ENCODE peak calls at places on chromosome 14, in seven cellular contexts. O, H, N, K, I, P and B are unnamed samples.

GRCh38 chr14:66965831-66966230 is 223.4 kb upstream of the GARIN2 start:
- DNase-seq in O (peak), P (no peak), I (no peak), K (no peak), H (no peak), N (no peak), B (no peak)

GRCh38 chr14:74077401-74077800 is 6.9 kb downstream of the ALDH6A1 start:
- DNase-seq in N (no peak), O (no peak), P (no peak), K (no peak), I (no peak), H (no peak), B (no peak)

GRCh38 chr14:78143489-78144145 is 26.6 kb upstream of the NRXN3 start:
- DNase-seq in I (no peak), O (peak), N (no peak), H (no peak), K (no peak), P (no peak), B (no peak)

GRCh38 chr14:81269100-81269978 is 48.6 kb upstream of the GTF2A1 start:
- DNase-seq in K (peak), N (no peak), I (no peak), O (peak), H (peak), P (no peak), B (no peak)

GRCh38 chr14:80978403-80978802 is 23.0 kb downstream of the TSHR start:
- DNase-seq in H (no peak), P (no peak), O (no peak), N (no peak), K (no peak), I (no peak), B (no peak)

GRCh38 chr14:61322799-61323290 is 1.5 kb downstream of the PRKCH start:
- DNase-seq in O (peak), H (no peak), N (no peak), P (no peak), K (peak), I (peak), B (no peak)

GRCh38 chr14:75615200-75615599 is 36.8 kb downstream of the FLVCR2 start:
- DNase-seq in P (no peak), K (no peak), H (peak), N (no peak), I (no peak), O (no peak), B (no peak)

GRCh38 chr14:53355581-53356112 is 202.5 kb upstream of the DDHD1 start:
- DNase-seq in H (no peak), P (no peak), I (no peak), N (no peak), O (peak), K (no peak), B (no peak)

GRCh38 chr14:21252149-21252548 is 17.1 kb downstream of the HNRNPC start:
- DNase-seq in K (no peak), N (no peak), I (no peak), H (no peak), O (no peak), P (no peak), B (no peak)

GRCh38 chr14:102461490-102462317 is 47.9 kb downstream of the ANKRD9 start:
- DNase-seq in I (no peak), H (no peak), P (no peak), N (no peak), K (no peak), O (no peak), B (no peak)

GRCh38 chr14:94111276-94112095 is 950 bp downstream of the IFI27 start:
- DNase-seq in I (no peak), P (peak), O (no peak), N (peak), H (no peak), K (no peak), B (no peak)

GRCh38 chr14:52365071-52365470 is 51.0 kb downstream of the PTGER2 start:
- DNase-seq in P (no peak), O (peak), H (no peak), K (no peak), N (no peak), I (no peak), B (no peak)

GRCh38 chr14:24051789-24052655 is at the start of gene CARMIL3:
- DNase-seq in I (peak), K (peak), H (peak), N (no peak), O (peak), P (peak), B (no peak)

GRCh38 chr14:104666981-104667380 is 22.4 kb upstream of the INF2 start:
- DNase-seq in I (no peak), K (no peak), N (no peak), P (no peak), O (no peak), H (no peak), B (no peak)

GRCh38 chr14:63727736-63728728 is at the start of gene SGPP1:
- DNase-seq in P (peak), O (peak), I (peak), H (peak), K (peak), N (peak), B (peak)

GRCh38 chr14:83689265-83689664 is 1840.7 kb upstream of the FLRT2 start:
- DNase-seq in O (no peak), H (no peak), P (no peak), N (no peak), I (no peak), K (no peak), B (no peak)

GRCh38 chr14:21070610-21071224 is 613 bp downstream of the ARHGEF40 start:
- DNase-seq in I (no peak), N (peak), H (peak), K (peak), P (no peak), O (peak), B (no peak)

GRCh38 chr14:55711171-55711811 is 131.3 kb downstream of the KTN1 start:
- DNase-seq in I (no peak), H (no peak), K (no peak), O (peak), P (no peak), N (no peak), B (no peak)

GRCh38 chr14:35261774-35262173 is 30.4 kb upstream of the PSMA6 start:
- DNase-seq in H (no peak), O (peak), K (no peak), N (no peak), I (no peak), P (no peak), B (no peak)

GRCh38 chr14:24064856-24065255 is 6.5 kb upstream of the CPNE6 start:
- DNase-seq in P (no peak), O (no peak), I (no peak), K (no peak), H (peak), N (no peak), B (no peak)

GRCh38 chr14:50688875-50689274 is 20.8 kb upstream of the SAV1 start:
- DNase-seq in N (no peak), H (no peak), P (no peak), O (no peak), K (no peak), I (no peak), B (no peak)

GRCh38 chr14:77804592-77804991 is 4.7 kb downstream of the ADCK1 start:
- DNase-seq in K (no peak), I (no peak), P (no peak), H (no peak), N (no peak), O (peak), B (no peak)

GRCh38 chr14:61578745-61579144 is 116.6 kb upstream of the HIF1A start:
- DNase-seq in O (peak), P (no peak), I (no peak), H (no peak), K (no peak), N (no peak), B (no peak)

GRCh38 chr14:90319634-90320541 is 11.9 kb downstream of the NRDE2 start:
- DNase-seq in H (no peak), I (no peak), N (no peak), P (no peak), O (no peak), K (no peak), B (no peak)

GRCh38 chr14:64937176-64937820 is 5.2 kb downstream of the GPX2 start:
- DNase-seq in K (no peak), P (no peak), O (no peak), I (no peak), N (no peak), H (no peak), B (no peak)

GRCh38 chr14:60721331-60722162 is 2.6 kb downstream of the SIX4 start:
- DNase-seq in H (peak), I (peak), N (peak), O (peak), P (peak), K (peak), B (no peak)

GRCh38 chr14:80764921-80765507 is 176.5 kb downstream of the CEP128 start:
- DNase-seq in N (no peak), I (no peak), P (no peak), K (peak), H (no peak), O (no peak), B (no peak)

GRCh38 chr14:101501341-101501740 is 60.0 kb upstream of the DIO3 start:
- DNase-seq in P (no peak), O (no peak), H (no peak), K (no peak), I (no peak), N (peak), B (no peak)

GRCh38 chr14:100438271-100438670 is 115.1 kb downstream of the SLC25A47 start:
- DNase-seq in I (no peak), O (no peak), K (no peak), P (no peak), N (no peak), H (no peak), B (no peak)

GRCh38 chr14:101774814-101775213 is 13.3 kb downstream of the PPP2R5C start:
- DNase-seq in O (no peak), N (no peak), H (no peak), I (no peak), P (no peak), K (no peak), B (no peak)

GRCh38 chr14:27995688-27996087 is 770.9 kb upstream of the FOXG1 start:
- DNase-seq in P (no peak), K (peak), N (no peak), H (no peak), I (no peak), O (no peak), B (no peak)

GRCh38 chr14:23361320-23361719 is 3.7 kb downstream of the EFS start:
- DNase-seq in H (no peak), K (no peak), I (no peak), N (no peak), O (peak), P (no peak), B (no peak)

GRCh38 chr14:99179506-99179905 is 92.5 kb downstream of the BCL11B start:
- DNase-seq in N (no peak), H (no peak), I (peak), O (no peak), P (no peak), K (no peak), B (no peak)

GRCh38 chr14:91058017-91058675 is 2.3 kb downstream of the RPS6KA5 start:
- DNase-seq in H (no peak), I (no peak), N (no peak), K (no peak), O (no peak), P (no peak), B (no peak)

GRCh38 chr14:73463411-73463810 is 5.1 kb upstream of the NUMB start:
- DNase-seq in P (no peak), H (peak), I (no peak), N (no peak), O (peak), K (no peak), B (peak)